ENCODE peak calls at places on chromosomes 7 and 10, in seven cellular contexts. M, Z, Q, C, R, V and X are unnamed samples.

GRCh38 chr7:107387077-107387476 is 82.8 kb upstream of the GPR22 start:
- DNase-seq in M (no peak), Z (peak), Q (peak), C (no peak), R (no peak), V (peak), X (peak)

GRCh38 chr7:3277604-3278572 is 23.2 kb upstream of the SDK1 start:
- DNase-seq in M (no peak), Z (no peak), Q (no peak), C (no peak), R (no peak), V (no peak), X (no peak)

GRCh38 chr7:29337628-29338116 is 143.1 kb downstream of the CHN2 start:
- DNase-seq in M (no peak), Z (no peak), Q (peak), C (no peak), R (no peak), V (no peak), X (no peak)

GRCh38 chr10:132257271-132257670 is 50.5 kb downstream of the STK32C start:
- DNase-seq in M (no peak), Z (no peak), Q (no peak), C (no peak), R (no peak), V (no peak), X (peak)

GRCh38 chr10:130509881-130510689 is 373.9 kb downstream of the GLRX3 start:
- DNase-seq in M (no peak), Z (no peak), Q (no peak), C (no peak), R (no peak), V (no peak), X (no peak)

GRCh38 chr10:80497187-80498038 is 40.3 kb upstream of the SH2D4B start:
- DNase-seq in M (no peak), Z (peak), Q (no peak), C (no peak), R (no peak), V (peak), X (peak)

GRCh38 chr10:80468002-80468401 is 13.9 kb downstream of the TSPAN14 start:
- DNase-seq in M (no peak), Z (peak), Q (peak), C (no peak), R (no peak), V (no peak), X (no peak)

GRCh38 chr7:39510738-39511372 is 55.3 kb upstream of the YAE1 start:
- DNase-seq in M (no peak), Z (no peak), Q (peak), C (peak), R (no peak), V (no peak), X (no peak)

GRCh38 chr7:3157541-3158287 is 114.0 kb upstream of the CARD11 start:
- DNase-seq in M (no peak), Z (peak), Q (no peak), C (no peak), R (no peak), V (no peak), X (no peak)

GRCh38 chr7:94289071-94289470 is 105.6 kb upstream of the COL1A2 start:
- DNase-seq in M (no peak), Z (peak), Q (peak), C (peak), R (no peak), V (peak), X (no peak)

GRCh38 chr7:30396379-30396778 is 82.2 kb downstream of the NOD1 start:
- DNase-seq in M (no peak), Z (no peak), Q (peak), C (no peak), R (no peak), V (no peak), X (no peak)

GRCh38 chr10:7788640-7789335 is 811 bp downstream of the ATP5F1C start:
- DNase-seq in M (peak), Z (no peak), Q (no peak), C (no peak), R (no peak), V (peak), X (no peak)

GRCh38 chr10:58137813-58138212 is 129.9 kb downstream of the IPMK start:
- DNase-seq in M (no peak), Z (no peak), Q (no peak), C (peak), R (no peak), V (no peak), X (no peak)

GRCh38 chr10:112539340-112539739 is 92.3 kb downstream of the VTI1A start:
- DNase-seq in M (no peak), Z (no peak), Q (no peak), C (no peak), R (no peak), V (no peak), X (no peak)

GRCh38 chr10:111968624-111969023 is 214.9 kb downstream of the GPAM start:
- DNase-seq in M (no peak), Z (no peak), Q (no peak), C (no peak), R (no peak), V (no peak), X (no peak)

GRCh38 chr10:120508393-120508792 is 51.4 kb downstream of the PLPP4 start:
- DNase-seq in M (no peak), Z (no peak), Q (no peak), C (peak), R (no peak), V (no peak), X (no peak)

GRCh38 chr7:99955247-99955646 is 20.6 kb downstream of the AZGP1 start:
- DNase-seq in M (no peak), Z (no peak), Q (no peak), C (no peak), R (no peak), V (no peak), X (no peak)

GRCh38 chr10:67612156-67612555 is 83.8 kb downstream of the CTNNA3 start:
- DNase-seq in M (no peak), Z (no peak), Q (no peak), C (no peak), R (no peak), V (no peak), X (no peak)

GRCh38 chr10:23067939-23068775 is 27.2 kb upstream of the MSRB2 start:
- DNase-seq in M (peak), Z (peak), Q (peak), C (peak), R (peak), V (peak), X (no peak)

GRCh38 chr10:34815174-34816066 is at the start of gene PARD3:
- DNase-seq in M (no peak), Z (peak), Q (peak), C (no peak), R (no peak), V (peak), X (no peak)

GRCh38 chr10:91253300-91253699 is 32.8 kb downstream of the PCGF5 start:
- DNase-seq in M (no peak), Z (no peak), Q (no peak), C (no peak), R (no peak), V (no peak), X (no peak)

GRCh38 chr7:155878250-155878649 is 66.0 kb upstream of the SHH start:
- DNase-seq in M (no peak), Z (no peak), Q (no peak), C (no peak), R (no peak), V (no peak), X (no peak)

GRCh38 chr10:126373137-126373536 is 15.1 kb downstream of the ADAM12 start:
- DNase-seq in M (no peak), Z (no peak), Q (no peak), C (no peak), R (no peak), V (no peak), X (no peak)

GRCh38 chr10:67790534-67791408 is 47.2 kb downstream of the DNAJC12 start:
- DNase-seq in M (no peak), Z (no peak), Q (peak), C (peak), R (no peak), V (no peak), X (no peak)

GRCh38 chr7:28483868-28484267 is 71.5 kb downstream of the CREB5 start:
- DNase-seq in M (no peak), Z (no peak), Q (no peak), C (no peak), R (no peak), V (no peak), X (peak)

GRCh38 chr7:87354749-87355148 is 9.3 kb downstream of the CROT start:
- DNase-seq in M (peak), Z (no peak), Q (peak), C (no peak), R (no peak), V (no peak), X (no peak)

GRCh38 chr7:112167144-112167543 is 39.1 kb downstream of the DOCK4 start:
- DNase-seq in M (no peak), Z (no peak), Q (no peak), C (no peak), R (no peak), V (no peak), X (no peak)

GRCh38 chr7:5696346-5697100 is 84.9 kb downstream of the RNF216 start:
- DNase-seq in M (no peak), Z (no peak), Q (no peak), C (no peak), R (no peak), V (no peak), X (no peak)

GRCh38 chr7:157482517-157483120 is 145.8 kb downstream of the DNAJB6 start:
- DNase-seq in M (no peak), Z (no peak), Q (peak), C (no peak), R (no peak), V (no peak), X (no peak)

GRCh38 chr10:77909755-77910375 is 16.7 kb downstream of the DLG5 start:
- DNase-seq in M (no peak), Z (no peak), Q (no peak), C (no peak), R (no peak), V (peak), X (no peak)

GRCh38 chr10:84685047-84685660 is 356.8 kb downstream of the CCSER2 start:
- DNase-seq in M (no peak), Z (no peak), Q (no peak), C (no peak), R (no peak), V (no peak), X (no peak)

GRCh38 chr10:130470286-130470685 is 334.1 kb downstream of the GLRX3 start:
- DNase-seq in M (peak), Z (no peak), Q (no peak), C (no peak), R (no peak), V (no peak), X (no peak)

GRCh38 chr10:114061148-114061547 is 17.5 kb downstream of the ADRB1 start:
- DNase-seq in M (no peak), Z (no peak), Q (no peak), C (no peak), R (no peak), V (no peak), X (no peak)

GRCh38 chr10:29160110-29160669 is 128.7 kb upstream of the LYZL1 start:
- DNase-seq in M (no peak), Z (no peak), Q (peak), C (peak), R (no peak), V (peak), X (peak)

GRCh38 chr10:25280076-25280475 is 105.3 kb downstream of the GPR158 start:
- DNase-seq in M (no peak), Z (no peak), Q (no peak), C (no peak), R (no peak), V (no peak), X (no peak)

GRCh38 chr10:33325929-33326328 is 8.5 kb downstream of the NRP1 start:
- DNase-seq in M (no peak), Z (no peak), Q (no peak), C (no peak), R (no peak), V (no peak), X (no peak)
- H3K4me3 ChIP-seq in M (no peak), Z (no peak), Q (no peak), C (no peak), R (peak), V (no peak), X (no peak)

DNA sequence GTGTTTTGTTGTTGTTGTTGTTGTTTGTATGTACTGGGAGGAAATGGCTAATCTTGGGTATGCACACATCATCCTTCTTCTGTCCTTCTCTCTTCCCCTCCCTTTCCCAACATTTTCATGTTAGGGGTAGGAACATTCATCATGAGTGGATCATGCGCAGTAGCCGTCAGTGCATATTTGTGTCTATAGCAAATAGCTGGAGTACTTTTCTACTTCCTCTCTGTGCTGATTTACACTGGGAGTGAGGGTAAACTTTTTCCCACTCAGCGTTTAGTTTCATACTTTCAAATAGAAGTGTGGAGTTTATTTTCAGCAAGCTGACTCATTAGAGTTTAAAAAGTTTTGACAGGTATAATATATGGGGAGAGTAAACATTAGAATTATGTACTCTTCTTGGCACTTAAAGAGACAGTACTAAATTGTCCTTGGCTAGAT is 80.5 kb upstream of the PRKG1 start:
- DNase-seq in M (no peak), Z (no peak), Q (no peak), C (no peak), R (no peak), V (no peak), X (peak)
- H3K4me3 ChIP-seq in M (no peak), Z (peak), Q (no peak), C (no peak), R (peak), V (no peak), X (peak)

DNA sequence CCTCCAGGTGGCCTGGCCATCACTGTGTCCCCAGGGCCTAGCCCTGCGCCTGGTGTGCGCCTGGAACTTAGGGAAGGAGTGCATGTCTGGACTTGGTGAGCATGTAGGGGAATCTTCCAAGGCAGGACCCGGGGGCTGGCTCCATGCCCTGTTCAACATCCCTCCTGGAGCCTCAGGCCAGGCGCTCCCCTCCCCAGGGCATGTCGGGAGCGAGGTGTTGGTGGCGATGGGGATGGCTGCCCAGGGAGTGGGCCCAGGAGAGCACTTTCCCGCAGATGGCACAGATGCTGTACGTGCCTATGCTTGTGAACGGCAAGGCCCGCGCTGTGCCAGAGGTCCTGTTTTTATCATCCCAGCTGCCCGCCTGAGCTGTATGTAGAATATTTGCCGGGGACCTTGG is 55.0 kb downstream of the CDH23 start:
- DNase-seq in M (no peak), Z (no peak), Q (no peak), C (no peak), R (no peak), V (no peak), X (no peak)
- H3K4me3 ChIP-seq in M (no peak), Z (no peak), Q (no peak), C (no peak), R (no peak), V (no peak), X (no peak)

GRCh38 chr10:73248259-73248724 is 1.2 kb upstream of the DNAJC9 start:
- DNase-seq in M (peak), Z (no peak), Q (no peak), C (no peak), R (no peak), V (no peak), X (no peak)
- H3K4me3 ChIP-seq in M (peak), Z (no peak), Q (no peak), C (no peak), R (no peak), V (no peak), X (no peak)

GRCh38 chr7:159145544-159145891 is 851 bp upstream of the VIPR2 start:
- DNase-seq in M (no peak), Z (no peak), Q (no peak), C (no peak), R (no peak), V (no peak), X (no peak)
- H3K4me3 ChIP-seq in M (no peak), Z (peak), Q (no peak), C (no peak), R (peak), V (no peak), X (no peak)

DNA sequence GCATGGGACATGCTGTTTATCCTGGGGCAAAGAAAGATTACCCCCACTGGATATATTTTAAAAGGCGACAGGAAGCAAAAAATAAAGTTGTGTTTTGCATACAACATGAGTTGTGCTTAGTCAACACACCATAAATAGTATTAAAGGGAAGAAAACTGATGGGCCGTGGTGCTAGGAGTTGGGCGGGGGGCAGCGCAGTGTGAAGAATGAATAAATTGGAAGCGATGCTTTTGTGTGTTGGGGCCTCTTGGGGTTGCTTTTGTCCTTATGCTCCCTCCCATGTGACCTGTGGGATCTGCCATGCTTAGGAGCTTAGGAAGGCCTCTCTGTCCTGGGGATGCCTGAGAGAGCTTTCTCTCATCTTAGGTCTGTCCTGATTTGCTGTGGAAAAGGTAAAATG is 35.0 kb upstream of the AGR3 start:
- DNase-seq in M (no peak), Z (no peak), Q (no peak), C (no peak), R (no peak), V (no peak), X (no peak)
- H3K4me3 ChIP-seq in M (no peak), Z (no peak), Q (no peak), C (no peak), R (no peak), V (no peak), X (no peak)

GRCh38 chr10:103772096-103772845 is 83.1 kb downstream of the SH3PXD2A start:
- DNase-seq in M (peak), Z (peak), Q (peak), C (no peak), R (peak), V (peak), X (peak)
- H3K4me3 ChIP-seq in M (peak), Z (no peak), Q (no peak), C (peak), R (peak), V (peak), X (peak)

GRCh38 chr7:127391591-127392181 is 822 bp downstream of the ZNF800 start:
- DNase-seq in M (peak), Z (no peak), Q (peak), C (no peak), R (no peak), V (peak), X (no peak)

GRCh38 chr7:127392182-127392565 is 334 bp downstream of the ZNF800 start:
- DNase-seq in M (peak), Z (peak), Q (peak), C (no peak), R (peak), V (peak), X (no peak)

GRCh38 chr7:127389321-127389720 is 3.2 kb downstream of the ZNF800 start:
- DNase-seq in M (no peak), Z (no peak), Q (no peak), C (no peak), R (no peak), V (no peak), X (no peak)

GRCh38 chr7:127390817-127391590 is 1.5 kb downstream of the ZNF800 start:
- DNase-seq in M (no peak), Z (no peak), Q (no peak), C (no peak), R (no peak), V (no peak), X (no peak)

DNA sequence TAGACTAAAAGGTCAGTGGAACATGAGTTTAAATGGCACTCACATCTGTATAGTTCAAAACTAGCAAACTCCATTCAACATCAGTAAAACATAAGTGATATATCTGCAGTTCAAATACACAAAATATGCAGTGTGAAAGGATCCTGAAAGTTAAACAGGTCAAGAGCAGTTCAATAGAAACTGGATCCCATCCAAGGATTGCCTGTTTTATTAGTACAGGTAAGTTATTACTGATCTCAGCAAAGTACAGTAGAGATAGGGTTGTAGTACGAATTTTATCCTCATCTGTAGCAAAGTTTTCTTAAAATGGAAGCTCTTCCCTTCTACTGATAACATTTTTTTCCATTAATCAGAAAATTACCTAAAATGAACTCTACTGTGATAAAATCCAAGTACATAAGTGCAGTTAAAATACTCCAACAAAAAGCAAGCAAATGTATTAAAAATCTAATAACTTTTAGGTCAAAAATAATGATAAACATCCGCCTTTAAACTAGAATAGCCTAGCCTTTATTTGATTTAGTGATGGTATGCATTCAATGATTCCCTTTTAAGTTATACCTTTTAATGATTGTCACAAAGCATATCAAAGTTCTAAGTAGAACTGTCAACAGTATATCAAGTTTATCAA is 2.2 kb downstream of the ZNF800 start:
- DNase-seq in M (no peak), Z (no peak), Q (no peak), C (no peak), R (no peak), V (no peak), X (no peak)
- H3K4me3 ChIP-seq in M (peak), Z (no peak), Q (no peak), C (no peak), R (no peak), V (no peak), X (no peak)

DNA sequence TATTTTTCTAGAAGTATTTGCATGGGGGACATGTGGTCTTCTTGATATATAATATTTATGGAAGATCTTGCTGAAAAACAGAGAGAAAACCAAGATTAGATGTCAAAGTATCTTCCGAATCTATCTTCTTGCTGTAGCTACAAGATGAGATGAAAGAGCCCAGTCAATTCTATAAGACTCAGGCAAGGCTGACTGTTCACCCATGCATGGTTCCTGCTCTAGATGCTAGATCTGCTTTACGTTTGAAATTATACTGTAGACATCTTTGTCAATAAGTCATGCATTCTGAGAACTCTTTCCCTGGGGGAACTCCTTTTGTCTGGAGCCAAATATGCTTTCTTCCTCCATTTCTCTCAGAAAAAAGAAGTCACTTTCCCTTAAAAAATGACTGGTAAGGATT is 1292.0 kb downstream of the XPNPEP1 start:
- DNase-seq in M (no peak), Z (no peak), Q (no peak), C (no peak), R (no peak), V (no peak), X (no peak)
- H3K4me3 ChIP-seq in M (no peak), Z (no peak), Q (no peak), C (no peak), R (no peak), V (no peak), X (no peak)